ENCODE peak calls at places on chromosomes 4 and X, in seven cellular contexts. C, V, A, H, X, E and D are unnamed samples.

GRCh38 chrX:40152706-40153334 is 55.1 kb upstream of the BCOR start:
- DNase-seq in X (no peak), H (no peak), V (peak), C (no peak), A (no peak), E (no peak), D (no peak)

GRCh38 chr4:40419231-40419912 is 84.2 kb downstream of the CHRNA9 start:
- DNase-seq in H (no peak), V (no peak), E (no peak), C (no peak), X (no peak), A (no peak), D (no peak)

GRCh38 chr4:140252144-140252741 is 98.3 kb upstream of the MAML3 start:
- DNase-seq in H (peak), C (no peak), X (peak), V (peak), E (peak), A (no peak), D (no peak)

GRCh38 chrX:72107841-72108590 is 23.7 kb downstream of the RTL5 start:
- DNase-seq in H (no peak), V (no peak), E (no peak), C (no peak), A (no peak), X (no peak), D (no peak)

GRCh38 chrX:129318375-129318774 is 204.9 kb downstream of the SMARCA1 start:
- DNase-seq in E (peak), X (peak), A (no peak), V (no peak), H (no peak), C (peak), D (no peak)

GRCh38 chr4:44415251-44415650 is 33.4 kb downstream of the KCTD8 start:
- DNase-seq in C (no peak), H (no peak), E (no peak), A (no peak), V (no peak), X (no peak), D (no peak)

GRCh38 chr4:86972997-86973396 is 38.2 kb downstream of the AFF1 start:
- DNase-seq in V (peak), E (peak), A (no peak), C (no peak), X (no peak), H (no peak), D (no peak)

GRCh38 chr4:24105183-24106039 is 215.6 kb upstream of the PPARGC1A start:
- DNase-seq in E (peak), X (peak), A (peak), H (no peak), C (peak), V (no peak), D (no peak)

GRCh38 chr4:6192245-6192644 is 8.1 kb downstream of the JAKMIP1 start:
- DNase-seq in H (no peak), V (no peak), A (no peak), C (no peak), X (no peak), E (no peak), D (no peak)

GRCh38 chr4:92100980-92101379 is 202.8 kb upstream of the GRID2 start:
- DNase-seq in X (no peak), C (no peak), A (no peak), E (no peak), H (no peak), V (no peak), D (no peak)

GRCh38 chrX:74420194-74421035 is 878 bp upstream of the SLC16A2 start:
- DNase-seq in V (peak), X (peak), C (peak), H (peak), A (no peak), E (peak), D (no peak)

GRCh38 chrX:120514236-120514635 is 45.1 kb upstream of the LAMP2 start:
- DNase-seq in H (no peak), A (no peak), C (peak), X (peak), E (peak), V (no peak), D (no peak)

GRCh38 chr4:1377606-1378261 is 28.5 kb downstream of the NKX1-1 start:
- DNase-seq in X (no peak), C (no peak), E (no peak), H (no peak), A (no peak), V (peak), D (no peak)

GRCh38 chrX:118066867-118067515 is 49.6 kb downstream of the KLHL13 start:
- DNase-seq in V (no peak), A (no peak), E (no peak), H (no peak), X (no peak), C (no peak), D (no peak)

GRCh38 chr4:2291705-2292651 is 30.1 kb upstream of the MXD4 start:
- DNase-seq in A (no peak), C (no peak), H (no peak), X (no peak), V (no peak), E (no peak), D (no peak)

GRCh38 chrX:16112428-16112827 is 10.9 kb upstream of the GRPR start:
- DNase-seq in A (no peak), E (peak), H (no peak), C (peak), X (peak), V (no peak), D (no peak)

GRCh38 chrX:97387004-97387403 is 503.3 kb downstream of the RPA4 start:
- DNase-seq in V (no peak), X (no peak), H (no peak), A (no peak), E (no peak), C (no peak), D (no peak)

GRCh38 chr4:4481394-4482000 is 60.4 kb downstream of the STX18 start:
- DNase-seq in V (no peak), H (no peak), A (no peak), E (no peak), X (no peak), C (no peak), D (no peak)

GRCh38 chrX:149830192-149830873 is 48.6 kb downstream of the MAGEA9 start:
- DNase-seq in X (peak), H (peak), V (no peak), A (no peak), E (peak), C (peak), D (peak)

GRCh38 chr4:165631208-165631894 is 241.7 kb upstream of the TLL1 start:
- DNase-seq in X (no peak), V (no peak), C (peak), E (no peak), A (no peak), H (no peak), D (no peak)

GRCh38 chrX:151922692-151923091 is 10.0 kb downstream of the MAGEA4 start:
- DNase-seq in C (no peak), X (no peak), E (no peak), H (no peak), V (no peak), A (no peak), D (no peak)

GRCh38 chrX:27336466-27337091 is 126.6 kb downstream of the PPP4R3C start:
- DNase-seq in E (peak), X (no peak), V (peak), H (peak), A (peak), C (peak), D (no peak)

GRCh38 chrX:136747003-136747986 is 33.4 kb downstream of the ARHGEF6 start:
- DNase-seq in V (no peak), X (no peak), C (no peak), E (no peak), A (no peak), H (no peak), D (no peak)

GRCh38 chr4:154332681-154333421 is 158.7 kb downstream of the DCHS2 start:
- DNase-seq in V (peak), X (no peak), C (peak), H (peak), E (no peak), A (no peak), D (peak)

GRCh38 chr4:4247711-4248035 is 350 bp downstream of the TMEM128 start:
- DNase-seq in H (no peak), E (peak), A (no peak), X (no peak), C (no peak), V (no peak), D (no peak)

GRCh38 chrX:104376937-104377336 is 122.2 kb upstream of the ESX1 start:
- DNase-seq in A (no peak), C (no peak), H (no peak), V (no peak), X (no peak), E (no peak), D (no peak)

GRCh38 chrX:39813631-39814246 is 284.0 kb downstream of the BCOR start:
- DNase-seq in E (peak), V (peak), H (no peak), A (no peak), C (peak), X (peak), D (no peak)

GRCh38 chr4:111399523-111400135 is 745.6 kb upstream of the FAM241A start:
- DNase-seq in H (no peak), V (no peak), E (no peak), C (peak), A (no peak), X (peak), D (no peak)

GRCh38 chr4:128810331-128810870 is 901 bp downstream of the JADE1 start:
- DNase-seq in A (no peak), C (peak), E (peak), X (no peak), H (peak), V (peak), D (peak)

GRCh38 chrX:35461164-35461563 is 337.0 kb upstream of the MAGEB16 start:
- DNase-seq in H (no peak), A (no peak), E (no peak), V (no peak), X (no peak), C (no peak), D (no peak)

GRCh38 chrX:41960142-41960541 is 36.8 kb upstream of the CASK start:
- DNase-seq in A (no peak), V (no peak), H (no peak), X (no peak), C (no peak), E (no peak), D (no peak)

GRCh38 chr4:186920486-186920885 is 196.8 kb upstream of the FAT1 start:
- DNase-seq in V (no peak), E (peak), H (no peak), X (peak), C (peak), A (no peak), D (no peak)

GRCh38 chrX:85903692-85904471 is 143.5 kb downstream of the CHM start:
- DNase-seq in H (no peak), A (no peak), V (no peak), C (no peak), X (no peak), E (no peak), D (no peak)

GRCh38 chr4:7732263-7732662 is 207.4 kb downstream of the AFAP1 start:
- DNase-seq in E (no peak), X (no peak), V (no peak), A (no peak), H (no peak), C (no peak), D (no peak)

GRCh38 chr4:123652501-123652900 is 255.9 kb downstream of the SPRY1 start:
- DNase-seq in H (no peak), V (no peak), A (no peak), C (no peak), X (no peak), E (no peak), D (no peak)

GRCh38 chr4:38757945-38758344 is 24.8 kb downstream of the TLR10 start:
- DNase-seq in H (no peak), E (no peak), A (no peak), X (no peak), V (no peak), C (peak), D (no peak)
- TF ChIP-seq CTCF in H (no peak), E (peak), A (peak), X (no peak), V (peak), C (no peak), D (no peak)

DNA sequence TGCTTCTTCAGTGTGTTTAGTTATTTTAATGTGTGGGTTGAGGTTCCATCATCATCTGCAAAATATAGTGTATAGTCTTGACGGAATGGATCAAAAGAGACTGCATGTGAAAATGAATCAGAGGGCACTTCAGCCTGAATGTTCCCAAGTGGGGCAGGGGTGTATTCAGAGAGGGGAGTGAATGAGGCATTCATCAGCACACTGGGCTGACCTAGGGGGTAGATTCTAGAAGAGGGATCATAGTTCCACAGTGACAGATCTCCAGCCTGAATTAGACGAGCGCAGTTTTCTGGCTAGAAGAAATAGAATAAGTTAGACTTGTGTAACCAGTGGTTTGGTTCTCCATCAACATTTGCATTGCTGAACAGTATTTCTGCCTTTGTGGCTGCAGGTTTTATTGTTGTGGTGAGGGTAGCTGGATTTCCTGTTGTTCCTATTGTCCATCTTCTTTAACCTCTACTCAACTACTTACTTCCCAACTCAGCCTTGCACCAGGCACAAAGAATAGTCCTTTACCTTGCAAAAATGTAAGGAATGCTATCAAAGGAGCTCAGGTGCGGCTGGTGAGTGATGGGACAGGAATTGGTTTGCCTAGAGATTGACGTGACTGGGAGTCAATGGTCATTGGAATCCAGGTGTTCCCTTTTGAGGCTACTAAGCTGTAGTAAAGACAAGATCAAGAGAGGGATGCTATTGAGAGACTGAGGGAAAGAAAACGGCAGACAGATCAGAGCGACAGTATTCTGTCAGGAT is 50.9 kb downstream of the NAP1L5 start:
- DNase-seq in X (no peak), E (no peak), V (no peak), C (no peak), H (no peak), A (no peak), D (no peak)
- TF ChIP-seq CTCF in X (no peak), E (no peak), V (no peak), C (no peak), H (no peak), A (no peak), D (no peak)

DNA sequence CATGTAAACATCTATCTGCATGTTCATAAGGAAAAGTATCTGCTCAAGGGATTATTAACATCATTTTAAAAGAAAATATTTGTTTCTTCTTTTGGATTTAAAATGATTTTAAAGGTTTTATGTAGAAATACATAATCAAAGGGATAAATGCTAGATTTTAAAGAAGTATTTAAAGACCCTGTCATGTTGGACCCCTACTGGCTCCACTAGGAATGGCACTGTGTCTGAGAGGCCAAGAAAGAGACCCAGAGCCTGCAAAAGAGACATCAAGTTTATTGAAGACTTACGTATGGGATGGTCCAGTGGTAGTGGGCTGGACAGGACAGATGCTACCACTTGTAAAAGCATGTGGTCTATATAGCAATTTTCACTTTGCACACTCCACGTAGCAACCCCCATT is 78.7 kb upstream of the PCDH18 start:
- DNase-seq in E (peak), H (no peak), C (peak), A (no peak), V (no peak), X (no peak), D (no peak)
- TF ChIP-seq CTCF in E (peak), H (no peak), C (peak), A (peak), V (peak), X (peak), D (no peak)

GRCh38 chr4:184402740-184403383 is 71.5 kb downstream of the IRF2 start:
- DNase-seq in H (no peak), C (no peak), E (no peak), X (no peak), A (no peak), V (no peak), D (no peak)
- TF ChIP-seq CTCF in H (no peak), C (no peak), E (no peak), X (no peak), A (no peak), V (no peak), D (no peak)

GRCh38 chr4:152363904-152364303 is 172.0 kb downstream of the FBXW7 start:
- DNase-seq in X (no peak), H (no peak), C (no peak), V (no peak), E (no peak), A (no peak), D (no peak)
- TF ChIP-seq CTCF in X (no peak), H (no peak), C (no peak), V (no peak), E (no peak), A (no peak), D (no peak)

GRCh38 chr4:158783775-158784174 is 14.9 kb downstream of the FNIP2 start:
- DNase-seq in C (peak), X (peak), V (no peak), E (peak), H (no peak), A (no peak), D (no peak)

GRCh38 chr4:158778712-158779111 is 9.9 kb downstream of the FNIP2 start:
- DNase-seq in X (no peak), H (no peak), V (no peak), E (no peak), C (no peak), A (no peak), D (no peak)

GRCh38 chr4:158782539-158783360 is 13.9 kb downstream of the FNIP2 start:
- DNase-seq in C (no peak), X (peak), H (no peak), E (peak), A (no peak), V (no peak), D (no peak)

GRCh38 chr4:158778065-158778711 is 9.4 kb downstream of the FNIP2 start:
- DNase-seq in V (no peak), E (peak), C (no peak), H (no peak), A (no peak), X (no peak), D (no peak)

DNA sequence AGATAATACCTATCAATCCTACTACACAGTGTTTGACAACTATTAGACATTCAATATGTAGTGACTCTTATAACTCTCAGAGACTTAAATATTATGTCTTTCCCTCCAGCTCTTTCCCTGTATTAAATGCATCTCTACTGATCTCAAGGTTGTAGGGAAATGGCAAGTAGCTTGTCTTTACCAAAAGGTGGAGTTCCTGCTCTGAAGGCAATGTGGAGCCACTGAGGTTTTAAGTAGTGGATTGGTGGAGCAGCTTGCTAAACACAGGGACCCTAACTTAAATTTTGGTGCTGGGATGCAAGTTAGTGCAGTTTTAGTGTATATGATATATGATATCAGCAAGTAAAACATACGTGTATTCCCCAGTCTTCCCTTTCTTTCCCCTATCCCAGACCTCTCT is 13.1 kb downstream of the FNIP2 start:
- DNase-seq in H (no peak), A (no peak), E (peak), V (no peak), C (no peak), X (no peak), D (no peak)
- TF ChIP-seq CTCF in H (no peak), A (peak), E (peak), V (no peak), C (no peak), X (no peak), D (no peak)